ENCODE peak calls at places on chromosomes 16 and 17, in five cellular contexts. Y is mammary epithelial cell, K is kidney epithelial cell, N is T-cell, U is GM20000. B is an unnamed sample.

GRCh38 chr16:69822174-69822935 is 60.2 kb downstream of the WWP2 start:
- DNase-seq in Y (no peak), K (no peak), N (no peak), U (no peak), B (no peak)

GRCh38 chr17:41864498-41864836 is 756 bp downstream of the KLHL11 start:
- DNase-seq in Y (no peak), K (no peak), N (no peak), U (no peak), B (no peak)

GRCh38 chr17:1109606-1110523 is 69.9 kb downstream of the ABR start:
- DNase-seq in Y (no peak), K (no peak), N (no peak), U (no peak), B (peak)

GRCh38 chr16:49493836-49494235 is 120.2 kb downstream of the C16orf78 start:
- DNase-seq in Y (no peak), K (no peak), N (no peak), U (no peak), B (no peak)

GRCh38 chr17:48625502-48626201 is 506 bp downstream of the HOXB9 start:
- DNase-seq in Y (peak), K (no peak), N (no peak), U (peak), B (no peak)

GRCh38 chr17:7392696-7393612 is 1.4 kb downstream of the PLSCR3 start:
- DNase-seq in Y (no peak), K (no peak), N (no peak), U (no peak), B (no peak)

GRCh38 chr16:89581045-89581695 is 5.6 kb downstream of the CPNE7 start:
- DNase-seq in Y (peak), K (peak), N (no peak), U (no peak), B (peak)

GRCh38 chr16:81237282-81237681 is 1.2 kb upstream of the BCO1 start:
- DNase-seq in Y (peak), K (no peak), N (no peak), U (no peak), B (peak)

GRCh38 chr16:24993722-24994686 is 21.2 kb downstream of the ARHGAP17 start:
- DNase-seq in Y (peak), K (peak), N (no peak), U (no peak), B (peak)

GRCh38 chr17:5508855-5509254 is 22.5 kb downstream of the MIS12 start:
- DNase-seq in Y (peak), K (peak), N (no peak), U (no peak), B (peak)

GRCh38 chr16:11254913-11255736 is 879 bp downstream of the SOCS1 start:
- DNase-seq in Y (peak), K (peak), N (peak), U (peak), B (no peak)

GRCh38 chr16:83701494-83701893 is 106.3 kb upstream of the HSBP1 start:
- DNase-seq in Y (peak), K (no peak), N (no peak), U (peak), B (peak)

GRCh38 chr16:1820096-1820972 is 6.3 kb downstream of the HAGH start:
- DNase-seq in Y (no peak), K (no peak), N (no peak), U (no peak), B (no peak)

GRCh38 chr16:67841198-67841815 is 813 bp upstream of the THAP11 start:
- DNase-seq in Y (no peak), K (no peak), N (no peak), U (no peak), B (no peak)

GRCh38 chr17:16975266-16975651 is 3.3 kb upstream of the TNFRSF13B start:
- DNase-seq in Y (no peak), K (no peak), N (no peak), U (no peak), B (no peak)

GRCh38 chr17:69523252-69523861 is 108.9 kb downstream of the MAP2K6 start:
- DNase-seq in Y (peak), K (no peak), N (no peak), U (peak), B (peak)

GRCh38 chr17:73359987-73360410 is 48.2 kb upstream of the CDC42EP4 start:
- DNase-seq in Y (peak), K (no peak), N (no peak), U (no peak), B (no peak)

GRCh38 chr16:78775161-78775561 is 675.7 kb downstream of the WWOX start:
- DNase-seq in Y (no peak), K (no peak), N (no peak), U (no peak), B (no peak)

B was measured in renal cortical epithelial cell.